ENCODE peak calls at places on chromosome 14, in four cellular contexts. O, T, A and I are unnamed samples.

GRCh38 chr14:23177181-23177580 is 6.3 kb downstream of the SLC7A8 start:
- DNase-seq in O (no peak), T (no peak), A (no peak), I (no peak)

GRCh38 chr14:63435838-63436237 is 107.3 kb downstream of the PPP2R5E start:
- DNase-seq in O (peak; percentile 26), T (no peak), A (peak; percentile 54), I (no peak)

GRCh38 chr14:40796168-40796567 is 810.5 kb upstream of the LRFN5 start:
- DNase-seq in O (no peak), T (no peak), A (no peak), I (no peak)

GRCh38 chr14:99191663-99192621 is 80.1 kb downstream of the BCL11B start:
- DNase-seq in O (peak; percentile 62), T (peak; percentile 31), A (no peak), I (peak; percentile 53)

GRCh38 chr14:72894623-72895378 is 900 bp upstream of the DPF3 start:
- DNase-seq in O (no peak), T (peak; percentile 33), A (no peak), I (peak; percentile 28)

GRCh38 chr14:53295985-53296582 is 143.0 kb upstream of the DDHD1 start:
- DNase-seq in O (peak; percentile 50), T (peak; percentile 38), A (peak; percentile 57), I (peak; percentile 13)

GRCh38 chr14:106802413-106803364 is 1276.3 kb downstream of the TMEM121 start:
- DNase-seq in O (no peak), T (peak; percentile 76), A (peak; percentile 39), I (peak; percentile 43)

GRCh38 chr14:104705340-104706047 is 16.1 kb downstream of the INF2 start:
- DNase-seq in O (no peak), T (no peak), A (peak; percentile 27), I (peak; percentile 33)

GRCh38 chr14:61140271-61140670 is 140.9 kb downstream of the TMEM30B start:
- DNase-seq in O (no peak), T (no peak), A (no peak), I (no peak)

GRCh38 chr14:79825046-79825521 is 386.2 kb downstream of the DIO2 start:
- DNase-seq in O (peak; percentile 59), T (no peak), A (no peak), I (no peak)

GRCh38 chr14:49306152-49306751 is 279.9 kb downstream of the RPS29 start:
- DNase-seq in O (no peak), T (no peak), A (peak; percentile 33), I (no peak)
- TF ChIP-seq CTCF in O (no peak), T (peak; percentile 41), A (peak; percentile 82), I (peak; percentile 58)

DNA sequence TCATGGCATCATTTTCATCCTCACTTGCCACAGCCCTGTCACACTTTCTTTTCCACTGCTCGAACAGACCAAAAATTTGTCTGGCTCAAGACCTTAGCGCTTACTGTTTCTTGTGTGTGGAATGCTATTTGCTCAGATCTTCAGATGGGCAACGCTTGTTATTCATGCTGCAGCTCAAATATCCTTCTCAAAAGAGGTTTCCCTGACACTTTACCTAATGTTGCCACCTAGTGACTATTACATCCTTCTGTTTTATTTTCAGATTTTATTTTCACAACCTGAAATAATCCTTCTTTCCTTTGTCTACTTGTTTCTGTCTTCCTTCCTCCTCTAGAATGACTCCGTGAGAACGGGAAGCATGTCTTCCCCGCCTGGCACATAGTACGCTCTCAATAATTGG is 5.6 kb downstream of the FBXO33 start:
- DNase-seq in O (no peak), T (no peak), A (peak; percentile 43), I (no peak)
- TF ChIP-seq CTCF in O (no peak), T (no peak), A (peak; percentile 73), I (peak; percentile 55)

GRCh38 chr14:27528328-27528727 is 930.5 kb upstream of the NOVA1 start:
- DNase-seq in O (no peak), T (no peak), A (no peak), I (no peak)
- TF ChIP-seq CTCF in O (peak; percentile 19), T (no peak), A (peak; percentile 47), I (no peak)

GRCh38 chr14:32821989-32822653 is 116.6 kb upstream of the NPAS3 start:
- DNase-seq in O (no peak), T (no peak), A (no peak), I (no peak)

GRCh38 chr14:32825058-32825457 is 113.6 kb upstream of the NPAS3 start:
- DNase-seq in O (no peak), T (no peak), A (no peak), I (no peak)

GRCh38 chr14:32820686-32821085 is 118.0 kb upstream of the NPAS3 start:
- DNase-seq in O (no peak), T (no peak), A (no peak), I (no peak)

GRCh38 chr14:32824195-32824594 is 114.5 kb upstream of the NPAS3 start:
- DNase-seq in O (no peak), T (no peak), A (no peak), I (no peak)

DNA sequence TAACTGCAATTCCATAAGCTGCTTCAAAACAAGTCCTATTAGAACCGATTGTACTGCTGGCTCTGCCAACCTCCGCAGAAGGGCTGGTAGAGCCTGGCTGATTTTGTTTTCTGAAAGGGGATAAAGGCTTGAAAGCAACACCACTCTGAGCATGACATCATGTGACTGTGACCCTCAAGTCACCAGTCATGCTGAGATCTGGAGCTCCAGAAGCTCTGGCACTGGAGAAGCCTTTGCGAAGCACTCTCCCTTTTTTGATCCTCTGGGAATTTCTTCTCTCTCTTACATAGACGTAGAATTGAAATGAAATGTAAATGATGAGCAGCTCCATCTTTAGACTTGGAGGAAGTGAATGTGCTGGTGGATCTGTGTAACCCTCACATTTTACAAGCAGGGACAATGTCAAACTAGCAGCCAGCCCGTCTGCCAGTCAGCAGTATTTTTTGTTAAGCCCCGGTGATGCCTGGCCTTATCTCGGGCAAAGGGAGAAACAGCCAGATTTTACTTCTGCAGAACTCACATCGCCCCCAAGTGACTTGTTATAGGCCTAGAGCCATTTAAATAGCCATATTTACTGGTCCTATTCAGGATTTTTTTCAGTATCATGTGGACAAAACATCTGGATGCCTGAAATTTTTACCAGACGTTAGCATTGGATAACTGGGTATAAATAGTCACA is 112.1 kb upstream of the NPAS3 start:
- DNase-seq in O (no peak), T (no peak), A (no peak), I (no peak)
- TF ChIP-seq CTCF in O (peak; percentile 9), T (no peak), A (no peak), I (no peak)

DNA sequence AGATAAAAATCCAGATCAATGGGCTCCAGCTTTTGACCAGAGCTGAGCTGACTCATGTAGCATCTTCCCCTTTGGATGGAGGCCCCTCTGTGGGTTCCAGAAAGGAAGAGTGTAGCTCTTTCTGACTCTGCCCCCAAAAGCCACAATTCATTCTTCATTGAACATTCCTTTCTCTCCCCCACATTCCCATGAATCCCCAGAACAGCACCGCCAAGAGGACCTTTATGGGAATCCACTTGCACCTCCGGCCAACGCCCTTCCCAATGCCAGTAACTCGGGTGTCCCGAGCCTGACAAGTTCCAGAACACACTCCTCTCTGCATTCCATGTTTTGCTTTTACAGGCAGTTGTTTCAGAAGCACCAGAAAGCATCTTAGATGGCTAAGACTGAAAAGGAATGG is 210.6 kb upstream of the DIO3 start:
- DNase-seq in O (no peak), T (no peak), A (no peak), I (no peak)
- TF ChIP-seq CTCF in O (no peak), T (no peak), A (no peak), I (no peak)

DNA sequence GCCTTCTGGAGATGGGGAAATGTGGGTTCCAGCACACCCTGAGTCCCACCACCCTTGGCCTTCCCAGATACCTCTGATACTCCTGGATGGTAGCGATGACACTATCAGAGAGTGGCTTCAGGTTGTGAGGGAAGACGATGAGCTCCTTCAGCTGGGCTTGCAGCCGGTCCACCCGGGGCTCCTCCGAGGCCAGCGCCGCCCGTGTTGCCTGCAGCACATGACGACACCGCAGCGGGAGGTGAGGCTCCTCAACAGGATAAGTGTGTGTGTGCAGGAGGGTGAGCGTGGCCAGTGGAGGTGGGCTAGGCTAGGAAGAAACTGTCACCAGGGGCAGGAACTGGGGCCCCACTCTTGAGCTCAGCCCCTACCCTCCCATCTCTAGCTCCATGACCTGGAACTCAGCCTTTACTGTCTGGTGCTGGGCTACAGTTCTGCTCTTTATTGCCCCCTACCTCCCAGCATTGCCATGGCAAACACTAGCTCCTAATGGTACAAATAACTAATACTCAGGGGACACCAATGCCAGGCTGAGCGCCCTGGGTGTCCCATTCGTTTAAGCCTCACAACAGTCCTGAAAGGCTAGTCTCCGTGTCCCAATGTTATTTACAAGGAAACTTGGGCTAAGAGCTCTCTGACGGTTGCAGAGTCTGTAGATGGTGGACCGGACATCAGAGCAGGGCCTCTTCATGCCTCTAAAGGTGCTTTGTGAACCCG is 64.1 kb downstream of the SYNE3 start:
- DNase-seq in O (no peak), T (peak; percentile 21), A (peak; percentile 61), I (no peak)
- TF ChIP-seq CTCF in O (no peak), T (peak; percentile 22), A (peak; percentile 79), I (peak; percentile 37)

GRCh38 chr14:103099081-103099732 is 4.7 kb downstream of the EXOC3L4 start:
- DNase-seq in O (no peak), T (no peak), A (no peak), I (no peak)
- TF ChIP-seq CTCF in O (no peak), T (no peak), A (no peak), I (no peak)

DNA sequence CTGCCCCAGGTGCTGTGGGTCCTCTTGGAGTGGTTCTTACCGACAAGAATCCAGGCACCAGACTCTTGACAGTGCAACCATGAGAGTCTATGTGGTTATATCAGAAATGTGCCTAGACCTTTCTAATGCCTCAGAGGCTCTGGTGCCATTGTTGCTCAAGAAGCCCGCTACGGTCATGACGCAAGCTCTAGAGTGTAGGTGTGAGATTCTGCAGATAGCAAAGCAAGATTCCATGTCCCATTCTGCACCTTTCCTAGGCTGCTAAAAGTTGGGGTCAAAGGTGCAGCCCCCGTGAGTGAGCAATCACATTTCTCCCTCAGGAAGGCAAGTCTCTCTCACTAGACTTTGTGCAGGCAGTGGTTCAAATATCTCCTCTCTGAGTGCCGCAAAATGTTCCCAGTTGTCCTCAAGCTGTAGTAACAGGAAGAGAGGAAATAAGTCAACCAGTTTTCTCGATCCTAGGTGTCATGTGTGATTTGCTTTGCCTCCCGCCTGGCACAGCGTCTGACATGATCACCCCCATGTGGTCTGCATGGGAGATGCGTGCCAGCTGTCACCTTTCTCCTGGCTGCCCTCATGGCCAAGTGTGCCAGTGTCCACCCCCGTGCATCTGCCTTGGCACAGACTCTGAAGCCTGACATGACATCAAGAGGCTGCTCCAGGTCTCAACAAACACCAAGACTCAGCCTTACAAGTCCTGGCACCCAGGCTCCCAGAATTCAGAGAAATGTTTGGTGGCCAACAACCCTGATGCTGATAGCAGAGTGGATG is 122.5 kb upstream of the COCH start:
- DNase-seq in O (no peak), T (no peak), A (peak; percentile 24), I (peak; percentile 14)
- TF ChIP-seq CTCF in O (no peak), T (no peak), A (peak; percentile 52), I (no peak)